ENCODE peak calls at places on chromosome 12, in eight cellular contexts. L, K, N, E, Z, P, G and J are unnamed samples.

GRCh38 chr12:39605501-39605900 is 14.1 kb downstream of the ABCD2 start:
- DNase-seq in L (no peak), K (no peak), N (no peak), E (no peak), Z (no peak), P (no peak), G (no peak), J (no peak)

GRCh38 chr12:26134540-26134939 is 9.7 kb upstream of the BHLHE41 start:
- DNase-seq in L (no peak), K (no peak), N (no peak), E (no peak), Z (no peak), P (no peak), G (no peak), J (no peak)

GRCh38 chr12:65740873-65741600 is 83.2 kb upstream of the HMGA2 start:
- DNase-seq in L (peak; percentile 95), K (peak; percentile 5), N (peak; percentile 82), E (peak; percentile 85), Z (peak; percentile 85), P (peak; percentile 69), G (peak; percentile 83), J (peak; percentile 77)

GRCh38 chr12:13369496-13369895 is 173.0 kb downstream of the EMP1 start:
- DNase-seq in L (no peak), K (no peak), N (no peak), E (no peak), Z (no peak), P (no peak), G (no peak), J (no peak)

GRCh38 chr12:32666510-32666909 is 12.6 kb upstream of the DNM1L start:
- DNase-seq in L (no peak), K (no peak), N (no peak), E (no peak), Z (no peak), P (no peak), G (no peak), J (no peak)

GRCh38 chr12:25436206-25436912 is 116.7 kb downstream of the LMNTD1 start:
- DNase-seq in L (no peak), K (no peak), N (no peak), E (no peak), Z (peak; percentile 36), P (peak; percentile 49), G (peak; percentile 42), J (peak; percentile 27)

GRCh38 chr12:127991408-127991940 is 275.5 kb upstream of the TMEM132C start:
- DNase-seq in L (no peak), K (no peak), N (no peak), E (no peak), Z (peak; percentile 22), P (no peak), G (no peak), J (no peak)

GRCh38 chr12:111458773-111459172 is 53.0 kb downstream of the SH2B3 start:
- DNase-seq in L (peak; percentile 9), K (no peak), N (no peak), E (no peak), Z (peak; percentile 7), P (no peak), G (no peak), J (peak; percentile 59)

GRCh38 chr12:26473291-26473690 is 277.9 kb downstream of the SSPN start:
- DNase-seq in L (no peak), K (no peak), N (no peak), E (no peak), Z (no peak), P (no peak), G (no peak), J (no peak)

GRCh38 chr12:105084251-105085250 is at the start of gene ALDH1L2:
- DNase-seq in L (peak; percentile 95), K (peak; percentile 64), N (peak; percentile 85), E (peak; percentile 78), Z (peak; percentile 88), P (peak; percentile 15), G (peak; percentile 79), J (peak; percentile 94)

GRCh38 chr12:4910502-4911315 is 1.0 kb downstream of the KCNA1 start:
- DNase-seq in L (no peak), K (no peak), N (no peak), E (no peak), Z (no peak), P (no peak), G (no peak), J (no peak)

GRCh38 chr12:91180577-91180976 is 2.0 kb downstream of the DCN start:
- DNase-seq in L (no peak), K (no peak), N (no peak), E (no peak), Z (no peak), P (no peak), G (no peak), J (no peak)

GRCh38 chr12:20404576-20405346 is 36.4 kb downstream of the PDE3A start:
- DNase-seq in L (no peak), K (no peak), N (peak; percentile 41), E (peak; percentile 40), Z (peak; percentile 25), P (no peak), G (no peak), J (peak; percentile 30)

GRCh38 chr12:45732250-45732649 is 2.7 kb downstream of the ARID2 start:
- DNase-seq in L (no peak), K (no peak), N (no peak), E (no peak), Z (no peak), P (no peak), G (no peak), J (no peak)

GRCh38 chr12:12338528-12339168 is 11.4 kb downstream of the MANSC1 start:
- DNase-seq in L (peak; percentile 60), K (no peak), N (no peak), E (no peak), Z (no peak), P (no peak), G (no peak), J (no peak)

GRCh38 chr12:91877461-91878230 is 268.0 kb downstream of the BTG1 start:
- DNase-seq in L (no peak), K (no peak), N (no peak), E (no peak), Z (no peak), P (no peak), G (no peak), J (no peak)

GRCh38 chr12:108694812-108695278 is 36.5 kb downstream of the CORO1C start:
- DNase-seq in L (no peak), K (peak; percentile 71), N (no peak), E (no peak), Z (no peak), P (no peak), G (no peak), J (no peak)

GRCh38 chr12:124625867-124626675 is 58.7 kb upstream of the NCOR2 start:
- DNase-seq in L (peak; percentile 98), K (peak; percentile 72), N (peak; percentile 93), E (peak; percentile 87), Z (peak; percentile 76), P (peak; percentile 16), G (peak; percentile 95), J (peak; percentile 28)

GRCh38 chr12:114408881-114409795 is 3.2 kb upstream of the TBX5 start:
- DNase-seq in L (peak; percentile 87), K (no peak), N (peak; percentile 80), E (no peak), Z (no peak), P (no peak), G (no peak), J (no peak)

GRCh38 chr12:131607658-131608447 is 103.0 kb upstream of the SFSWAP start:
- DNase-seq in L (no peak), K (no peak), N (no peak), E (peak; percentile 40), Z (no peak), P (no peak), G (no peak), J (no peak)
- TF ChIP-seq POLR2A in L (no peak), K (no peak), N (no peak), E (no peak), Z (no peak), P (no peak), G (no peak), J (no peak)

GRCh38 chr12:54287316-54288157 is 7.0 kb downstream of the HNRNPA1 start:
- DNase-seq in L (no peak), K (no peak), N (no peak), E (no peak), Z (no peak), P (no peak), G (no peak), J (no peak)
- TF ChIP-seq POLR2A in L (no peak), K (no peak), N (no peak), E (no peak), Z (no peak), P (peak; percentile 69), G (no peak), J (peak; percentile 14)

GRCh38 chr12:53251477-53252348 is 16.4 kb upstream of the ESPL1 start:
- DNase-seq in L (peak; percentile 95), K (peak; percentile 73), N (peak; percentile 87), E (peak; percentile 80), Z (peak; percentile 82), P (peak; percentile 81), G (peak; percentile 89), J (peak; percentile 85)
- TF ChIP-seq POLR2A in L (no peak), K (peak; percentile 47), N (peak; percentile 49), E (peak; percentile 63), Z (no peak), P (peak; percentile 70), G (peak; percentile 68), J (peak; percentile 64)

GRCh38 chr12:52033506-52034258 is 17.6 kb upstream of the NR4A1 start:
- DNase-seq in L (peak; percentile 89), K (no peak), N (peak; percentile 41), E (no peak), Z (no peak), P (no peak), G (no peak), J (no peak)

GRCh38 chr12:52038447-52038846 is 12.8 kb upstream of the NR4A1 start:
- DNase-seq in L (no peak), K (no peak), N (no peak), E (no peak), Z (no peak), P (no peak), G (no peak), J (no peak)

GRCh38 chr12:52036587-52037171 is 14.6 kb upstream of the NR4A1 start:
- DNase-seq in L (peak; percentile 98), K (peak; percentile 83), N (peak; percentile 95), E (peak; percentile 94), Z (peak; percentile 94), P (no peak), G (peak; percentile 68), J (peak; percentile 91)

GRCh38 chr12:52037248-52037861 is 13.9 kb upstream of the NR4A1 start:
- DNase-seq in L (peak; percentile 96), K (no peak), N (peak; percentile 70), E (peak; percentile 61), Z (peak; percentile 64), P (no peak), G (no peak), J (peak; percentile 61)

DNA sequence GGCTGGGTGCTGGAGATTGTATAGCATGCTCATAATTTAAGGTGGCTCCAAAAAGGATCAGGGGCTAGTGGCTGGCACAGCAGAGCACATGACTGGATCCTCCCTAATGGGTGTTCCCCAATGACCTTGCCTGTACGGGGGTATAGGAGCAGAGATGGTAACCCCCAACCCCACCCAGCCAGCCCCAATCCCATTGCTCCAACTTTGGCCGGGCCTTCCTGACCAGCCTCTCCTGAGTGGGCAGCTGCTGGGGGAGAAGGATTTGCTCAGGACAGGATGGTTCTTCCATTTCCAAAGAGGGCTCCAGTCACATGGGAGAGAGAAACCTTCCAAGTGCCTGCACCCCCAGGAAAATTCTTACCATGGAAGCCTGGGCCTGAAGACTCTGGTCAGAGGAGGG is 15.3 kb upstream of the NR4A1 start:
- DNase-seq in L (no peak), K (no peak), N (no peak), E (no peak), Z (no peak), P (no peak), G (no peak), J (no peak)
- TF ChIP-seq POLR2A in L (no peak), K (no peak), N (no peak), E (no peak), Z (no peak), P (no peak), G (no peak), J (no peak)